ENCODE peak calls at places on chromosome 12, in nine cellular contexts. Q is kidney epithelial cell, G is fibroblast of mammary gland, I is WERI-Rb-1, X is astrocyte of the cerebellum, Y is astrocyte of the spinal cord, W is neuronal stem cell, K is HFF-Myc, E is lower leg skin. T is an unnamed sample.

GRCh38 chr12:42744539-42745156 is 155.1 kb upstream of the PRICKLE1 start:
- DNase-seq in I (no peak), Y (no peak), Q (no peak), W (no peak), E (peak; percentile 63), G (peak; percentile 71), X (no peak), K (no peak), T (no peak)

GRCh38 chr12:78584695-78585094 is 279.9 kb upstream of the SYT1 start:
- DNase-seq in W (no peak), K (peak; percentile 4), I (peak; percentile 46), Y (peak; percentile 11), X (no peak), G (peak; percentile 45), E (no peak), Q (no peak), T (no peak)

GRCh38 chr12:12379831-12380730 is 23.2 kb downstream of the BORCS5 start:
- DNase-seq in G (peak; percentile 22), Y (no peak), I (no peak), W (no peak), K (no peak), X (no peak), Q (no peak), E (no peak), T (no peak)

GRCh38 chr12:22518067-22518719 is 26.1 kb downstream of the C2CD5 start:
- DNase-seq in K (no peak), X (peak; percentile 27), G (peak; percentile 61), E (peak; percentile 29), Q (no peak), Y (peak; percentile 44), W (no peak), I (no peak), T (no peak)

GRCh38 chr12:14394317-14395058 is 29.0 kb downstream of the ATF7IP start:
- DNase-seq in X (peak; percentile 77), I (no peak), G (peak; percentile 75), K (peak; percentile 71), Q (peak; percentile 31), Y (peak; percentile 93), W (peak; percentile 63), E (peak; percentile 45), T (no peak)

GRCh38 chr12:12885060-12885792 is 6.1 kb upstream of the GPRC5A start:
- DNase-seq in Y (no peak), E (no peak), K (no peak), W (no peak), G (no peak), X (no peak), Q (no peak), I (no peak), T (no peak)

GRCh38 chr12:4975574-4975973 is 65.9 kb downstream of the KCNA1 start:
- DNase-seq in K (no peak), Y (no peak), I (peak; percentile 73), W (no peak), G (peak; percentile 7), E (no peak), X (no peak), Q (no peak), T (no peak)

GRCh38 chr12:50024804-50025186 is 499 bp downstream of the RACGAP1 start:
- DNase-seq in Y (no peak), Q (no peak), I (peak; percentile 17), K (no peak), G (peak; percentile 7), W (no peak), X (no peak), E (no peak), T (no peak)

GRCh38 chr12:27865421-27865820 is 85.4 kb upstream of the MANSC4 start:
- DNase-seq in K (no peak), X (no peak), W (no peak), G (peak; percentile 90), Q (no peak), E (no peak), Y (peak; percentile 28), I (no peak), T (no peak)

GRCh38 chr12:57657744-57658143 is 24.7 kb upstream of the B4GALNT1 start:
- DNase-seq in Q (no peak), Y (no peak), I (no peak), W (no peak), K (no peak), X (no peak), E (no peak), G (peak; percentile 51), T (no peak)

GRCh38 chr12:47249719-47250506 is 170.2 kb upstream of the AMIGO2 start:
- DNase-seq in Q (no peak), I (no peak), G (no peak), K (no peak), E (no peak), W (no peak), Y (no peak), X (no peak), T (no peak)

GRCh38 chr12:87439990-87440827 is 589.0 kb downstream of the C12orf50 start:
- DNase-seq in Q (peak; percentile 95), G (peak; percentile 90), W (no peak), I (no peak), E (peak; percentile 36), Y (peak; percentile 92), K (peak; percentile 4), X (peak; percentile 72), T (no peak)

GRCh38 chr12:78191611-78192010 is 360.9 kb downstream of the NAV3 start:
- DNase-seq in Y (no peak), G (no peak), W (no peak), X (no peak), E (no peak), I (no peak), K (no peak), Q (no peak), T (no peak)

GRCh38 chr12:94761559-94761958 is 111.2 kb upstream of the TMCC3 start:
- DNase-seq in X (peak; percentile 65), Y (peak; percentile 92), E (no peak), W (no peak), G (peak; percentile 94), I (no peak), K (peak; percentile 52), Q (peak; percentile 92), T (no peak)

GRCh38 chr12:124395986-124396385 is 101.1 kb downstream of the RFLNA start:
- DNase-seq in Y (no peak), I (no peak), E (no peak), K (no peak), G (no peak), Q (no peak), X (no peak), W (no peak), T (no peak)
- H3K4me3 ChIP-seq in Y (no peak overlapping the region), I (no peak overlapping the region), E (no peak overlapping the region), K (no peak overlapping the region), G (no peak overlapping the region), Q (no peak overlapping the region), X (no peak overlapping the region), W (no peak overlapping the region), T (no peak overlapping the region)

GRCh38 chr12:8027856-8028255 is 4.7 kb upstream of the FOXJ2 start:
- DNase-seq in K (no peak), I (no peak), E (no peak), Y (no peak), W (no peak), X (no peak), G (no peak), Q (no peak), T (no peak)
- H3K4me3 ChIP-seq in K (no peak overlapping the region), I (peak overlapping the region; percentile 74), E (no peak overlapping the region), Y (no peak overlapping the region), W (peak overlapping the region; percentile 59), X (no peak overlapping the region), G (no peak overlapping the region), Q (no peak overlapping the region), T (no peak overlapping the region)

GRCh38 chr12:66302827-66303169 is 505 bp downstream of the HELB start:
- DNase-seq in Y (no peak), K (no peak), Q (no peak), E (no peak), W (no peak), I (no peak), G (no peak), X (no peak), T (no peak)
- H3K4me3 ChIP-seq in Y (peak overlapping the region; percentile 69), K (peak overlapping the region; percentile 85), Q (peak overlapping the region; percentile 51), E (peak overlapping the region; percentile 67), W (peak overlapping the region; percentile 65), I (peak overlapping the region; percentile 97), G (peak overlapping the region; percentile 79), X (peak overlapping the region; percentile 86), T (peak overlapping the region; percentile 76)

GRCh38 chr12:10722502-10722904 is 620 bp downstream of the YBX3 start:
- DNase-seq in K (no peak), Q (no peak), I (peak; percentile 21), E (no peak), W (peak; percentile 31), Y (peak; percentile 67), G (peak; percentile 61), X (no peak), T (peak; percentile 82)
- H3K4me3 ChIP-seq in K (peak overlapping the region; percentile 99), Q (peak overlapping the region; percentile 86), I (peak overlapping the region; percentile 70), E (peak overlapping the region; percentile 97), W (peak overlapping the region; percentile 67), Y (peak overlapping the region; percentile 98), G (peak overlapping the region; percentile 84), X (peak overlapping the region; percentile 73), T (peak overlapping the region; percentile 95)

DNA sequence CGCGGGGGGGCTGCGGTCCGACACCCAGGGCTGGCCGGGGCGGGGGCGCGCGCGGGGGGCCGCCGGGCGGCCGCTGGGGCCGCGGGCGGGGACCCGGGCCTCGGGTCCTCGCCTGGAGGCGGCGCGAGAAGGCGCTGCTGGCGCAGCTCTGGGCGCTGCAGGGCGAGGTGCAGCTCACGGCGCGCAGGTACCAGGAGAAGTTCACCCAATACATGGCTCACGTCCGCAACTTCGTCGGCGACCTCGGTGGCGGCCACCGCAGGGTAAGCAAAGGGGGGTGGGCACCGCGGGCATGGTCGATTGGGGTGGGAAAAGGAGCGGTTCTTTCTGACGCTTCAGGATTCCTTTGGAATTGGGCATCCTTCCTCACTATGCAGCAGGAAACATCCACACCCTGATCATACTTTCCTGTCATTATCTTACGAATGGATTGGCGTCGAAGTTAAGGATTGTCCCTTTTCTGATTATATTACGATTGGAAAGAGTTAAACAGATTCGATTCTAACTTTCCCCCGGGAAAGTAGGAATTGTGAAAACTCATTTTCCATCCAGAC is 798 bp downstream of the PDZRN4 start:
- DNase-seq in I (no peak), W (no peak), G (no peak), X (no peak), K (no peak), E (no peak), Y (no peak), Q (no peak), T (no peak)
- H3K4me3 ChIP-seq in I (peak overlapping the region; percentile 18), W (no peak overlapping the region), G (no peak overlapping the region), X (peak overlapping the region; percentile 28), K (no peak overlapping the region), E (no peak overlapping the region), Y (no peak overlapping the region), Q (no peak overlapping the region), T (peak overlapping the region; percentile 83)

GRCh38 chr12:102534899-102535298 is 54.5 kb upstream of the IGF1 start:
- DNase-seq in W (no peak), Q (no peak), Y (no peak), X (no peak), K (peak; percentile 50), E (no peak), I (no peak), G (peak; percentile 68), T (no peak)
- H3K4me3 ChIP-seq in W (no peak overlapping the region), Q (no peak overlapping the region), Y (no peak overlapping the region), X (no peak overlapping the region), K (peak overlapping the region; percentile 1), E (no peak overlapping the region), I (no peak overlapping the region), G (no peak overlapping the region), T (no peak overlapping the region)

GRCh38 chr12:64782181-64782580 is 23.0 kb upstream of the GNS start:
- DNase-seq in K (no peak), W (no peak), X (no peak), I (no peak), Q (no peak), E (no peak), Y (no peak), G (no peak), T (no peak)
- H3K4me3 ChIP-seq in K (no peak overlapping the region), W (no peak overlapping the region), X (no peak overlapping the region), I (no peak overlapping the region), Q (no peak overlapping the region), E (no peak overlapping the region), Y (no peak overlapping the region), G (no peak overlapping the region), T (no peak overlapping the region)